ENCODE peak calls at places on chromosomes 1 and 21, in four cellular contexts. R is IMR-90, V is H1, S is mesendoderm. G is an unnamed sample.

GRCh38 chr1:186304982-186305949 is 69.8 kb downstream of the TPR start:
- DNase-seq in R (peak), S (peak), V (no peak), G (no peak)

GRCh38 chr1:8858888-8859706 is 19.4 kb downstream of the ENO1 start:
- DNase-seq in S (peak), V (no peak), R (peak), G (no peak)

GRCh38 chr1:235999259-235999925 is 65.5 kb downstream of the NID1 start:
- DNase-seq in R (peak), S (peak), V (no peak), G (no peak)

GRCh38 chr1:116424863-116425262 is 51.8 kb downstream of the ATP1A1 start:
- DNase-seq in S (no peak), V (no peak), R (no peak), G (no peak)

GRCh38 chr1:184002071-184002470 is 35.5 kb downstream of the COLGALT2 start:
- DNase-seq in R (peak), V (no peak), S (peak), G (no peak)

GRCh38 chr1:219837274-219837993 is 90.9 kb downstream of the SLC30A10 start:
- DNase-seq in V (no peak), R (peak), S (peak), G (no peak)

GRCh38 chr21:17688912-17689874 is 76.5 kb upstream of the BTG3 start:
- DNase-seq in V (peak), R (peak), S (peak), G (peak)

GRCh38 chr1:1005774-1006304 is 5.9 kb upstream of the HES4 start:
- DNase-seq in V (no peak), R (no peak), S (no peak), G (no peak)

GRCh38 chr1:61047061-61047460 is 35.3 kb upstream of the NFIA start:
- DNase-seq in R (no peak), S (no peak), V (no peak), G (no peak)

GRCh38 chr1:155812878-155813277 is 44.1 kb downstream of the GON4L start:
- DNase-seq in R (no peak), S (no peak), V (no peak), G (no peak)

GRCh38 chr1:176206006-176206960 is 803 bp downstream of the COP1 start:
- DNase-seq in V (no peak), S (peak), R (peak), G (peak)

GRCh38 chr1:176073524-176074157 is 133.4 kb downstream of the COP1 start:
- DNase-seq in R (peak), V (no peak), S (peak), G (no peak)

GRCh38 chr1:25743164-25744139 is 56.5 kb upstream of the SELENON start:
- DNase-seq in V (peak), S (no peak), R (peak), G (no peak)

GRCh38 chr1:43270421-43271095 is 775 bp downstream of the TMEM125 start:
- DNase-seq in V (peak), S (peak), R (no peak), G (peak)

GRCh38 chr1:169509354-169509753 is 23.6 kb upstream of the SLC19A2 start:
- DNase-seq in S (no peak), R (no peak), V (no peak), G (no peak)

GRCh38 chr1:40789342-40789598 is 5.7 kb downstream of the KCNQ4 start:
- DNase-seq in S (no peak), R (no peak), V (no peak), G (no peak)

GRCh38 chr1:186811892-186812291 is 16.9 kb upstream of the PLA2G4A start:
- DNase-seq in S (no peak), V (no peak), R (no peak), G (no peak)

GRCh38 chr1:220044683-220045355 is 1.5 kb downstream of the EPRS1 start:
- DNase-seq in S (no peak), V (no peak), R (no peak), G (no peak)

GRCh38 chr1:239558992-239559391 is 172.6 kb downstream of the CHRM3 start:
- DNase-seq in S (no peak), V (no peak), R (no peak), G (no peak)

GRCh38 chr1:112389689-112390088 is 6.3 kb upstream of the CTTNBP2NL start:
- DNase-seq in S (no peak), R (no peak), V (no peak), G (no peak)

GRCh38 chr1:225848044-225848955 is 33.9 kb downstream of the TMEM63A start:
- DNase-seq in R (peak), V (no peak), S (no peak), G (peak)

DNA sequence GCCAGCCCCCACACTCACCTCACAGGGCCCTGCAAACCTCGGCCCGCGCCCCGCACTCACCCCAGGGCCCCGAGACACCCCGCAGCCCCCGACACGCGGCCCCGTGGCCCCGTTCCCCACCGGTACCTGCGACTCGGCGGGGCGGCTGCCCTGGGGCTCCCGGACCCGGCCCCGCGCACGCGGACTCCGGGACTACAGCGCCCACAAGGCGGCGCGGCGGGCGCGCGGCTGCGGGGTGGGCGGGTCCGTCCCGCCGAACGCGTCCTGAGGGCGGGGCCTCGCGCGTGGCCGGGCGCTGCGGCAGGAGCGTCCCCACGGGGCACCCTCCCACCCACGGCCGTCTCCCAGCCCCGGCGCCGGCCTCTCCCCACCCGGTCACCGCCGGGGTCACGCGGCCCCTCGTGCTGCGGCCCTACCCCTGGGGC is at the start of gene SLC19A1:
- DNase-seq in V (peak), S (peak), R (peak), G (peak)
- H4K8ac ChIP-seq in V (peak), S (no peak), R (peak), G (no peak)

DNA sequence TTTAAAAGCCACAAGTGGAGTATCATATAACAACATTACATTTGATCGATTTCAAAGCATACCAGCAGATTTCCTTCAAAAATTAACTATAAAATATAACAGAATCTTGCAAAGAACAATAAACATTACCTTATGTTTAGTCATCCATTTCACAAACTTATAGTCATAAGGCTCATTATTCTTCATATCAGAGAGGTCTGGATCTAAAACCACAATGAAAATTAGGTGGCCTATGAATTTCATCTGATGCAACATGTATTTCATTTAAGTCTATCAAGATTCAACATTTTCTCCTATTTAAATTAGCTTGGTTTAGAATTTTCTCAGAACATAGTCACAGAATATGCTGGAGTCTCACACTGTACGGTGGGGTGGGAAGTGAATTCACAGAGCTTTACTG is 49.2 kb downstream of the KYAT3 start:
- DNase-seq in S (no peak), V (no peak), R (peak), G (no peak)
- H4K5ac ChIP-seq in S (no peak), V (no peak), R (no peak), G (no peak)

GRCh38 chr21:42722153-42722552 is 68.7 kb downstream of the PDE9A start:
- DNase-seq in S (no peak), R (no peak), V (no peak), G (no peak)
- H4K8ac ChIP-seq in S (no peak), R (no peak), V (peak), G (no peak)

DNA sequence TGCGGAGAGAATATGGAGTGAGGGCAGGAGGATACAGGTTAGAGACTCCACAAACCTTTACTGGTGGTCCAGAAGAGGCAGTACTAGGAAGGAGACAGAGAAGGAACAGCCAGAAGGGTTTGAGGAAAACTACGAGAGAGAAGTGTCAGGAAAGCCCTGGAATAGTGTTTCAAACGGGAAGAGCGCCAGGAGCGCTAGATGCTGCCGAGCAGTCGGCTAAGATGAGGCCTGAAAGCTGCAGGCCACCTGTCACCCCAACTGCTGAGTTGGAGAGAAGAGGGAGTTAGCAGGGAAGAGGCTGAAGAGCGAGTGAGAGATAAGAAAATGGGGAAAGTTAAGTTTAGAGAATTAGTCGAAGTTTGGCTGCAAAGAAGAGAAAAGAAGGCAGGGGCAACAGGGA is 30.9 kb downstream of the PCSK9 start:
- DNase-seq in S (no peak), R (no peak), V (no peak), G (no peak)
- H4K5ac ChIP-seq in S (no peak), R (no peak), V (no peak), G (no peak)

DNA sequence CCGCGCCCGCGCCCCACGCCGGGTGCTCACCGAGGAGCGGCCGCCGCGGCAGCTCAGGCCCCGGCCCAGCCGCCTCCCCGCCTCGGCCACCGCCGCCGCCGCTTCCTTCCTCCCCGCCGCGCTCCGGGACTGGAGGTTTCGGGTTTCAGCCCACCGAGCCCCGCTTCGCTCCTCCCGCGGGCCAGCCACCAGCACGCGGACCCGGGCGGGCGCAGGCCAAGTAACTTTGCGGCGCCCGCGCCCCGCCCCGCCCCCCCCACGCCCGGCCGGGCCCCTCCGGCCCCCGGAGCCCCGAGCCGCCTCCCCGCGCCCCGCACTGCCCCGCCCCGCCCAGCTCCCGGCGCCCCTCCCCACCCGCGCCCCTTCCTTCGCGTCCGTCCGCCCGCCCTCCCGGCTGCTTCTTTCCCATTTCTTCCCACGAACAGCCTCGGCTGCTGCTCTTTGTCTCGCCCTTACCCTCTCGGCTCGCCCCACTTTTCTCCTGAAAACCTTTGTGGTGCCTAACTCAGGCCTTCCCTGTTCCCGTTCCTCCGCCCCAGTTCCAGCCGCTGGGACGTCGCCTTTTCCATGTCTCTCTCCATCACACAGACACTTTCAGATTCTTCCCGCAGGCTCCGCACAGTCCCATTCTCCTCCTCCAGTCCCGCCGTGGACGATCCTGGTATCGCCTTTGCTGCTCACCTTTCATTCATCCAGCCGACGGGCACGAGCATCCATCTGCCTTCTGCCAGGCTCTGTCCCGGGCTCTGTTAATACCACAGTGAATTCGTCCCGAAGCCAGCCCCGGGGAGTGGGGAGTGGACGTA is at the start of gene GPR161:
- DNase-seq in S (peak), R (peak), V (peak), G (peak)
- H4K8ac ChIP-seq in S (peak), R (peak), V (peak), G (no peak)

DNA sequence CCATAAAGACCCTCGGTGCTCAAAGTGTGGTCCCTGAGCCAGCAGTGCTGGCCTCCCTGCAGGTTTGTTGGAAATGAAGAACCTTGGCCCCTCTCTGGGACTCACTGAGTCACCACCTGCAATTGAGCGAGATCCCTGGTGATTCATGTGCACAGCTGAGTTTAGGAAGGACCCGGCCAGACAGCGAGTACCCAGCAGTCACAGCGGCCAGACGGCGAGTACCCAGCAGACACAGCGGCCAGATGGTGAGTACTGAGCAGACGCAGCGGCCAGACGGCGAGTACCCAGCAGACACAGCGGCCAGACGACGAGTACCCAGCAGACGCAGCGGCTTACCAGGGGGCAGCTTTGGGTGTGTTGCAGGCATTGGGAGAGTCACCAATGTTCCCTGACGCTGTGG is 123.8 kb downstream of the PRDM16 start:
- DNase-seq in R (no peak), V (no peak), S (no peak), G (no peak)
- H4K5ac ChIP-seq in R (no peak), V (no peak), S (no peak), G (no peak)

GRCh38 chr1:247078315-247079140 is at the start of gene ZNF670:
- DNase-seq in V (peak), R (peak), S (peak), G (peak)
- H4K8ac ChIP-seq in V (peak), R (no peak), S (peak), G (no peak)

GRCh38 chr1:210828996-210829596 is 304.9 kb downstream of the KCNH1 start:
- DNase-seq in V (no peak), R (peak), S (no peak), G (no peak)
- H4K5ac ChIP-seq in V (no peak), R (no peak), S (no peak), G (no peak)

GRCh38 chr1:118253310-118253903 is 68.4 kb upstream of the SPAG17 start:
- DNase-seq in R (no peak), S (no peak), V (no peak), G (no peak)

GRCh38 chr1:118254483-118254882 is 69.5 kb upstream of the SPAG17 start:
- DNase-seq in R (no peak), V (no peak), S (peak), G (no peak)

GRCh38 chr1:118258975-118259374 is 73.9 kb upstream of the SPAG17 start:
- DNase-seq in R (no peak), V (no peak), S (no peak), G (no peak)

GRCh38 chr1:118254001-118254400 is 69.0 kb upstream of the SPAG17 start:
- DNase-seq in S (no peak), R (no peak), V (no peak), G (no peak)

DNA sequence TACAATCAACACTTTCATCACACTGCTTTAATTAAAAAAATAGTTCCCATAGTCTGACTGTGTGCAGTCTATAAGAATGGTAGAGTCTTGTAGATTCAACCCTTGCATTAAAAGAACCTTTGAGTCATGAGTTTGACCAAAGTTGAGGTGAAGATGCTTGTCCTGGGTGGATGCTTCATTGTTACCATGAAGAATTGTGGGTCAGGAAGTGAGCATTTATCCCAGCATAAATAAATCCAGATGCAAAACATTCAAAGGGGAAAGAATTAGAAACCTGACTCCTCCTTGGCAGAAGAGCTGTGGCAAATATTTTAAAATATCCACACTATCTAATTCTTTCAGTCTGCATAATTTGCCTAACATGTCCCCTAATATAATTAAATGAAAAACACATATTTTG is 72.9 kb upstream of the SPAG17 start:
- DNase-seq in S (no peak), R (no peak), V (no peak), G (no peak)
- H4K8ac ChIP-seq in S (no peak), R (no peak), V (no peak), G (no peak)

GRCh38 chr1:222096476-222096772 is 354.5 kb upstream of the DUSP10 start:
- DNase-seq in V (no peak), R (no peak), S (no peak), G (no peak)

GRCh38 chr1:222096883-222097282 is 355.0 kb upstream of the DUSP10 start:
- DNase-seq in V (no peak), S (no peak), R (peak), G (no peak)

GRCh38 chr1:222090103-222090502 is 348.2 kb upstream of the DUSP10 start:
- DNase-seq in R (no peak), S (no peak), V (no peak), G (no peak)

GRCh38 chr1:222095606-222096475 is 354.0 kb upstream of the DUSP10 start:
- DNase-seq in S (peak), R (no peak), V (peak), G (peak)

GRCh38 chr1:222093518-222093917 is 351.6 kb upstream of the DUSP10 start:
- DNase-seq in R (no peak), V (no peak), S (no peak), G (no peak)
- H4K5ac ChIP-seq in R (no peak), V (no peak), S (no peak), G (no peak)